ENCODE peak calls at places on chromosome 15, in nine cellular contexts. F is colonic mucosa, T is kidney epithelial cell, R is type B pancreatic cell, L is body of pancreas, X is progenitor cell of endocrine pancreas, P is fibroblast of the aortic adventitia, K is upper lobe of right lung, J is AG10803. Z is an unnamed sample.

GRCh38 chr15:38534691-38535090 is 29.9 kb downstream of the RASGRP1 start:
- DNase-seq in F (no peak), T (no peak), R (no peak), L (no peak), X (no peak), P (no peak), K (no peak), J (no peak), Z (no peak)

GRCh38 chr15:50531763-50532162 is 14.7 kb downstream of the USP50 start:
- DNase-seq in F (no peak), T (no peak), R (no peak), L (no peak), X (no peak), P (no peak), K (no peak), J (no peak), Z (no peak)

GRCh38 chr15:40067921-40068624 is 29.1 kb upstream of the SRP14 start:
- DNase-seq in F (no peak), T (no peak), R (no peak), L (no peak), X (no peak), P (no peak), K (no peak), J (no peak), Z (no peak)

GRCh38 chr15:77083381-77084160 is 12.7 kb upstream of the TSPAN3 start:
- DNase-seq in F (peak; percentile 93), T (peak; percentile 45), R (no peak), L (peak; percentile 88), X (peak; percentile 30), P (peak; percentile 57), K (peak; percentile 92), J (peak; percentile 43), Z (peak; percentile 48)

GRCh38 chr15:78368671-78369070 is 28.5 kb downstream of the CRABP1 start:
- DNase-seq in F (no peak), T (no peak), R (no peak), L (no peak), X (no peak), P (no peak), K (no peak), J (no peak), Z (no peak)

GRCh38 chr15:58212909-58213526 is 74.8 kb downstream of the AQP9 start:
- DNase-seq in F (no peak), T (no peak), R (no peak), L (no peak), X (no peak), P (peak; percentile 65), K (no peak), J (peak; percentile 44), Z (peak; percentile 22)

GRCh38 chr15:60565407-60565806 is 86.5 kb upstream of the ICE2 start:
- DNase-seq in F (no peak), T (no peak), R (no peak), L (no peak), X (no peak), P (no peak), K (no peak), J (no peak), Z (no peak)

GRCh38 chr15:63357657-63358161 is 23.9 kb downstream of the CA12 start:
- DNase-seq in F (peak; percentile 67), T (no peak), R (no peak), L (no peak), X (no peak), P (no peak), K (no peak), J (no peak), Z (no peak)

GRCh38 chr15:34049096-34049495 is 10.1 kb upstream of the AVEN start:
- DNase-seq in F (no peak), T (peak; percentile 74), R (no peak), L (no peak), X (no peak), P (peak; percentile 92), K (no peak), J (peak; percentile 86), Z (no peak)

GRCh38 chr15:76170426-76170800 is 110.6 kb downstream of the TMEM266 start:
- DNase-seq in F (no peak), T (no peak), R (no peak), L (no peak), X (no peak), P (no peak), K (no peak), J (no peak), Z (no peak)

GRCh38 chr15:56736308-56736707 is 3.0 kb upstream of the ZNF280D start:
- DNase-seq in F (no peak), T (no peak), R (no peak), L (no peak), X (no peak), P (peak; percentile 61), K (no peak), J (peak; percentile 84), Z (no peak)

GRCh38 chr15:64045774-64046346 is 425 bp downstream of the DAPK2 start:
- DNase-seq in F (peak; percentile 46), T (no peak), R (no peak), L (peak; percentile 27), X (peak; percentile 13), P (no peak), K (peak; percentile 74), J (no peak), Z (no peak)

GRCh38 chr15:48631191-48631770 is 14.2 kb downstream of the FBN1 start:
- DNase-seq in F (no peak), T (no peak), R (no peak), L (no peak), X (no peak), P (peak; percentile 66), K (no peak), J (no peak), Z (no peak)

GRCh38 chr15:68057758-68058157 is 3.6 kb downstream of the PIAS1 start:
- DNase-seq in F (no peak), T (no peak), R (no peak), L (no peak), X (no peak), P (no peak), K (no peak), J (no peak), Z (no peak)

GRCh38 chr15:99253381-99254090 is 2.3 kb downstream of the LRRC28 start:
- DNase-seq in F (no peak), T (no peak), R (no peak), L (no peak), X (no peak), P (peak; percentile 80), K (no peak), J (peak; percentile 87), Z (no peak)

GRCh38 chr15:72609862-72610261 is 44.6 kb upstream of the GOLGA6B start:
- DNase-seq in F (no peak), T (no peak), R (no peak), L (no peak), X (no peak), P (no peak), K (no peak), J (no peak), Z (no peak)

GRCh38 chr15:99432271-99433025 is 133.3 kb upstream of the MEF2A start:
- DNase-seq in F (no peak), T (no peak), R (no peak), L (no peak), X (no peak), P (no peak), K (peak; percentile 54), J (no peak), Z (no peak)

GRCh38 chr15:56817266-56817665 is 84.0 kb upstream of the ZNF280D start:
- DNase-seq in F (no peak), T (peak; percentile 75), R (no peak), L (no peak), X (no peak), P (peak; percentile 15), K (no peak), J (peak; percentile 45), Z (no peak)

GRCh38 chr15:46304320-46304719 is 669.5 kb downstream of the SQOR start:
- DNase-seq in F (no peak), T (no peak), R (no peak), L (no peak), X (no peak), P (no peak), K (no peak), J (no peak), Z (no peak)

GRCh38 chr15:26974120-26974780 is 3.3 kb downstream of the GABRG3 start:
- DNase-seq in F (no peak), T (peak; percentile 1), R (no peak), L (no peak), X (no peak), P (peak; percentile 19), K (no peak), J (peak; percentile 18), Z (no peak)
- TF ChIP-seq CTCF in F (no peak), T (peak; percentile 62), R (peak; percentile 81), L (peak; percentile 9), X (peak; percentile 70), P (peak; percentile 40), K (no peak), J (peak; percentile 55), Z (no peak)

DNA sequence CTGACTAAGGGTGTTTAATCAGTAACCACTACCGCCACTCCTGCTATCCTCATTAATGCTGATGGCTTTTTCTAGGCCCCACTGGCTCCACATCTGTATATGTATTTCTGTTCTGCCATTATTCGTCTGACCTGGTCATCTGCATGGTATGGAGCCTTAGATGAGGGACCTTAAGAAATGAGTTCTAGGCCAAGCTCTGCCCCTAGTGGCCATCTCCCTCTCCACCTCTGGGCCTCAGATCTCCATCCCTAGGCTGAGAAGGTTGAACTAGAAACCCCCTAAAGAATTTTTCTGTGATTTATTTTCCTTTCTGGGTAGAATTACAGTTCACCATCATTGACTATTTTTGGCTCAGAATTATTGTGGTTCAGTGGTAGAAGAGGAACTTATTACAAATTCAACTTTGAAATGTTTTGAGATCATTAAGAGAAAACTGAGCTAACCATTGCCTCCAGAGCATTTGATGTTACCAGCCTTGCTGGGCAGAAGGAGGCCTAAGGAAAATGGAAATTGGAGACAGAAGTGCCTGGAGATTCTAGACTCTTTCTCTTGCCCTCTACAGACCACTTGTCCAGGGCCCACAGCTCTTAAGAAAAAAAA is 325.2 kb upstream of the NR2E3 start:
- DNase-seq in F (no peak), T (no peak), R (no peak), L (no peak), X (no peak), P (no peak), K (no peak), J (no peak), Z (peak; percentile 16)
- TF ChIP-seq CTCF in F (no peak), T (peak; percentile 48), R (peak; percentile 65), L (peak; percentile 8), X (peak; percentile 36), P (peak; percentile 48), K (peak; percentile 42), J (peak; percentile 43), Z (peak; percentile 54)

DNA sequence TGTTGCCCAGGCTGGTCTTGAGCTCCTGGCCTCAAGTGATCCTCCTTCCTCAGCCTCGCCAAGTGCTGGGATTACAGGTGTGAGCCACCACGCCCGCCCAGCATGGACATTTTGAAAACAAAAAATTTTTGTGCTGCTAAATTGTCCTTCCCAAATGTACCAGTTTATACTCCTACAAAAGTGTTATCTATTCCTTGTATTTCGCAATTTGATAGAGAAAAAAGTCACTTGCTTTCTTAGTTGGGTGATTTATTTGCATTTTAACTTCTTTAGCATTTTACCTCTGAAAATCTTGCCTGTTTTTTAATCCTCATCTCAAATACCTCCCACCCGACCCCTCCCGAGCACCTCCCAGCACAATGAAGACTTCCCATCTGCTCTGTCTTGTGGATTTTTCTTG is 46.8 kb downstream of the PDE8A start:
- DNase-seq in F (no peak), T (no peak), R (no peak), L (no peak), X (no peak), P (no peak), K (no peak), J (no peak), Z (no peak)
- TF ChIP-seq CTCF in F (no peak), T (no peak), R (no peak), L (no peak), X (no peak), P (no peak), K (no peak), J (no peak), Z (no peak)

GRCh38 chr15:35293353-35294130 is 208.4 kb upstream of the NANOGP8 start:
- DNase-seq in F (no peak), T (peak; percentile 69), R (no peak), L (no peak), X (no peak), P (peak; percentile 49), K (no peak), J (peak; percentile 75), Z (no peak)
- TF ChIP-seq CTCF in F (no peak), T (no peak), R (peak; percentile 63), L (no peak), X (peak; percentile 21), P (peak; percentile 34), K (no peak), J (peak; percentile 42), Z (no peak)